ENCODE peak calls at places on chromosomes 16 and 17, in nine cellular contexts. One of them, this sample, is unnamed.

GRCh38 chr17:7177210-7177953 is 1.8 kb downstream of the ASGR1 start:
- DNase-seq in A549: peak
- DNase-seq in tibial nerve: peak
- DNase-seq in CD8-positive, alpha-beta T cell: peak
- DNase-seq in IMR-90: peak
- DNase-seq in mammary epithelial cell: peak
- DNase-seq in GM23248: peak
- DNase-seq in effector memory CD4-positive, alpha-beta T cell: peak
- DNase-seq in heart left ventricle: peak
- DNase-seq in this sample: peak

GRCh38 chr16:72291531-72291981 is 119.6 kb upstream of the PMFBP1 start:
- DNase-seq in heart left ventricle: no peak
- DNase-seq in IMR-90: peak
- DNase-seq in CD8-positive, alpha-beta T cell: no peak
- DNase-seq in mammary epithelial cell: peak
- DNase-seq in A549: peak
- DNase-seq in effector memory CD4-positive, alpha-beta T cell: no peak
- DNase-seq in tibial nerve: no peak
- DNase-seq in GM23248: peak
- DNase-seq in this sample: no peak

GRCh38 chr16:13102401-13102800 is 201.0 kb downstream of the SHISA9 start:
- DNase-seq in CD8-positive, alpha-beta T cell: no peak
- DNase-seq in heart left ventricle: no peak
- DNase-seq in effector memory CD4-positive, alpha-beta T cell: no peak
- DNase-seq in tibial nerve: no peak
- DNase-seq in IMR-90: no peak
- DNase-seq in GM23248: no peak
- DNase-seq in A549: no peak
- DNase-seq in mammary epithelial cell: no peak
- DNase-seq in this sample: no peak

GRCh38 chr16:10181196-10182162 is 749 bp downstream of the GRIN2A start:
- DNase-seq in GM23248: peak
- DNase-seq in mammary epithelial cell: peak
- DNase-seq in effector memory CD4-positive, alpha-beta T cell: no peak
- DNase-seq in A549: peak
- DNase-seq in IMR-90: peak
- DNase-seq in tibial nerve: peak
- DNase-seq in CD8-positive, alpha-beta T cell: no peak
- DNase-seq in heart left ventricle: peak
- DNase-seq in this sample: peak

GRCh38 chr16:81632392-81633146 is 146.5 kb upstream of the PLCG2 start:
- DNase-seq in GM23248: peak
- DNase-seq in effector memory CD4-positive, alpha-beta T cell: peak
- DNase-seq in heart left ventricle: no peak
- DNase-seq in CD8-positive, alpha-beta T cell: peak
- DNase-seq in A549: peak
- DNase-seq in mammary epithelial cell: no peak
- DNase-seq in IMR-90: peak
- DNase-seq in tibial nerve: no peak
- DNase-seq in this sample: no peak

GRCh38 chr16:73031155-73031866 is 16.6 kb downstream of the ZFHX3 start:
- DNase-seq in tibial nerve: no peak
- DNase-seq in A549: no peak
- DNase-seq in IMR-90: no peak
- DNase-seq in CD8-positive, alpha-beta T cell: no peak
- DNase-seq in heart left ventricle: no peak
- DNase-seq in GM23248: peak
- DNase-seq in effector memory CD4-positive, alpha-beta T cell: no peak
- DNase-seq in mammary epithelial cell: no peak
- DNase-seq in this sample: no peak

GRCh38 chr17:65061621-65062020 is 5.1 kb upstream of the GNA13 start:
- DNase-seq in GM23248: no peak
- DNase-seq in mammary epithelial cell: no peak
- DNase-seq in heart left ventricle: no peak
- DNase-seq in IMR-90: no peak
- DNase-seq in tibial nerve: no peak
- DNase-seq in CD8-positive, alpha-beta T cell: no peak
- DNase-seq in effector memory CD4-positive, alpha-beta T cell: no peak
- DNase-seq in A549: no peak
- DNase-seq in this sample: no peak

GRCh38 chr17:65190467-65191095 is 53.4 kb downstream of the RGS9 start:
- DNase-seq in mammary epithelial cell: peak
- DNase-seq in IMR-90: peak
- DNase-seq in tibial nerve: no peak
- DNase-seq in heart left ventricle: no peak
- DNase-seq in GM23248: peak
- DNase-seq in effector memory CD4-positive, alpha-beta T cell: no peak
- DNase-seq in A549: no peak
- DNase-seq in CD8-positive, alpha-beta T cell: no peak
- DNase-seq in this sample: no peak

GRCh38 chr17:61494325-61495160 is 42.3 kb downstream of the TBX4 start:
- DNase-seq in IMR-90: no peak
- DNase-seq in GM23248: no peak
- DNase-seq in effector memory CD4-positive, alpha-beta T cell: no peak
- DNase-seq in heart left ventricle: no peak
- DNase-seq in tibial nerve: no peak
- DNase-seq in A549: no peak
- DNase-seq in CD8-positive, alpha-beta T cell: no peak
- DNase-seq in mammary epithelial cell: no peak
- DNase-seq in this sample: no peak

GRCh38 chr17:7258731-7259554 is 3.3 kb downstream of the CLDN7 start:
- DNase-seq in IMR-90: peak
- DNase-seq in tibial nerve: no peak
- DNase-seq in effector memory CD4-positive, alpha-beta T cell: no peak
- DNase-seq in heart left ventricle: no peak
- DNase-seq in A549: peak
- DNase-seq in GM23248: peak
- DNase-seq in CD8-positive, alpha-beta T cell: no peak
- DNase-seq in mammary epithelial cell: peak
- DNase-seq in this sample: no peak

GRCh38 chr16:84085774-84086173 is 31.0 kb downstream of the MBTPS1 start:
- DNase-seq in GM23248: no peak
- DNase-seq in A549: no peak
- DNase-seq in effector memory CD4-positive, alpha-beta T cell: no peak
- DNase-seq in IMR-90: no peak
- DNase-seq in heart left ventricle: no peak
- DNase-seq in mammary epithelial cell: no peak
- DNase-seq in tibial nerve: no peak
- DNase-seq in CD8-positive, alpha-beta T cell: no peak
- DNase-seq in this sample: no peak

DNA sequence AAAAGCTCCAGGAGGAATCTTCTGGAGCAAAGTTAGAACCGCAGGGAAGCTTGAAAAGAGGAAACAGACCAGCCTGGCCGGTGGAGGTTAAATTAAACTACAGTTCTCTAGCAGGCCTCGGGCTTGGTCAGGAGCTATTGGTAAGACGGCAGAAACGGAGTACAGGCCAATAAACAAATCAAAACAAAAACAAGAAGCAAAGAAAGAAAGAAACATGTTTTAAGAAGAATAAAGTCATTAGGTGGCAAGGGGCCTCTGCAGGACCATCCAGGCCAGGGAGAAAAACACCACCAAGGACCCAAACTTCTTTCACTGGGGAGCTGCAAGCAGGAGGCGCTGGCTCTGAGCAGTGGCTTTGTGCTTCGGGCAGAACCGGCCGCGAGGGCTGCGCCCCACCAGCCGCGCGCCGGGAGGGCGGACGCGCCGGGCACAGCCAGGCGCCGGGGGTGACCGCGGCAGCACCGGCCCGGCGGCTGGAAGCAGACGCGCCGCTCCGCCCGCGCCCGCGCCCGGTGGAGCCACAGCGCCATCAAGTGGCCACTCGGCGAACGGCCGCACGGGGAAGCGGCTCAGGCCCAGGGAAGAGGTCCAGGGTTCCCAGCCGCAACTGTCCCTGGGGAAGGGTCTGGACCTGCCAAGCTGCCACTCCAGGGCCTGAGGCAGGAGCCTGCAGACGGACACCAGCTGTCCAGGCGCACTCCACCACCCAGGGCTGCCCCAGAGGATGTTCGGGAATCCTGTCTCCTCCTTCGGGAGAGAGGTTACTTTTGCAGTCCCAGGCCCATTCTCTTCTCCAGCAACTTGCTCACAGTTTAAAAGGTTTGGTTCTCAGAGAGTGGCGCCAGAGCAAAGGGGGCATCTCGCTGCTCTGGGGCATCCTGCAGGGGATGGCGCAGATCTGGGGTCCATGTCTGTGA is 419.4 kb downstream of the SOX9 start:
- DNase-seq in tibial nerve: peak
- DNase-seq in effector memory CD4-positive, alpha-beta T cell: peak
- DNase-seq in A549: peak
- DNase-seq in GM23248: peak
- DNase-seq in CD8-positive, alpha-beta T cell: peak
- DNase-seq in IMR-90: peak
- DNase-seq in mammary epithelial cell: peak
- DNase-seq in heart left ventricle: peak
- DNase-seq in this sample: peak
- H3K27ac ChIP-seq in tibial nerve: no peak
- H3K27ac ChIP-seq in effector memory CD4-positive, alpha-beta T cell: no peak
- H3K27ac ChIP-seq in A549: peak
- H3K27ac ChIP-seq in GM23248: peak
- H3K27ac ChIP-seq in CD8-positive, alpha-beta T cell: no peak
- H3K27ac ChIP-seq in IMR-90: peak
- H3K27ac ChIP-seq in mammary epithelial cell: peak
- H3K27ac ChIP-seq in heart left ventricle: no peak
- H3K27ac ChIP-seq in this sample: peak

DNA sequence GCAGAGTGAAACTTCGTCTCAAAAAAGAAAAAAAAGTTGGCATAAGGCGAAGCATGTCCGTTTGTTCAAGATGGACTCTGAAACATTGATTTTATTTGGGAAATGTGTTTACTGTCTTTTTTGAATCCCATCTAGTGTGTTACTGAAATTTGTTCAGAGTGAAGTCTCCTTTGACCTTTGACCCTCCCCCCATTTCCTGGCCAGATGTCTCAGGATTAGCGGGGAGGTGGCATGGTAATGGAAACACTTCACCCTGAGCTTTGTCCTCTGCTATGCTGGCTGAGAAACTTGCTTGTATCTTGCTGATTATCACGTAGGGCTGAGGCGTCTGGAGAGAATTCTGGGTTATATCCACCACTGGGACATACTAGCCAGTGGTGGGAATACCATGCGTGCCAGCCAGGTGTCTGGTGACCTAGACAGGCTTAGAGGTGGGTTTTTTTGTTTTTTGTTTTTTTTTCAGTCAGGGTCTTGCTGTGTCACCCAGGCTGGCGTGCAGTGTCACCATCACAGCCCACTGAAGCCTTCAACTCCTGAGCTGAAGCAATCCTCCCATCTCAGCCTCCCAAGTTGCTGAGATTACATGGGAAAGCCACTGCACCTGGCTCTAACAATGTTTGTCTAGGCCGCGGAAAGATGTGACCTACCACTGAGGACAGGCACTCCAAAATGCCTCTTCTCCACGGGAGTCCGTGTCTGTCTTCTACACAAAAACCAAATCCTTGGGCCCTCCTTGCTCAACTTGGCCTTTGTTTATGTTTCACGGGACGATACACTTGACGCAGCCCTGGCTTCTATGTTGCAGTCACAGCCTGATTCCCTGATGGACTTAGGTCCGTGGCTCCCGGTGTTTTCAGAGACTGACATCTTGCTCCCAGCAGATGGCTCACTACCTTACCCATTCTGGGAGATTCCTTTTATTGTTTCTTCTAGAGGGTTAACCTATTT is 6.6 kb upstream of the GALK1 start:
- DNase-seq in IMR-90: peak
- DNase-seq in heart left ventricle: no peak
- DNase-seq in A549: no peak
- DNase-seq in mammary epithelial cell: no peak
- DNase-seq in effector memory CD4-positive, alpha-beta T cell: no peak
- DNase-seq in tibial nerve: no peak
- DNase-seq in CD8-positive, alpha-beta T cell: no peak
- DNase-seq in GM23248: no peak
- DNase-seq in this sample: no peak
- H3K27ac ChIP-seq in IMR-90: no peak
- H3K27ac ChIP-seq in heart left ventricle: no peak
- H3K27ac ChIP-seq in A549: no peak
- H3K27ac ChIP-seq in mammary epithelial cell: no peak
- H3K27ac ChIP-seq in effector memory CD4-positive, alpha-beta T cell: no peak
- H3K27ac ChIP-seq in tibial nerve: no peak
- H3K27ac ChIP-seq in CD8-positive, alpha-beta T cell: no peak
- H3K27ac ChIP-seq in GM23248: no peak
- H3K27ac ChIP-seq in this sample: no peak

DNA sequence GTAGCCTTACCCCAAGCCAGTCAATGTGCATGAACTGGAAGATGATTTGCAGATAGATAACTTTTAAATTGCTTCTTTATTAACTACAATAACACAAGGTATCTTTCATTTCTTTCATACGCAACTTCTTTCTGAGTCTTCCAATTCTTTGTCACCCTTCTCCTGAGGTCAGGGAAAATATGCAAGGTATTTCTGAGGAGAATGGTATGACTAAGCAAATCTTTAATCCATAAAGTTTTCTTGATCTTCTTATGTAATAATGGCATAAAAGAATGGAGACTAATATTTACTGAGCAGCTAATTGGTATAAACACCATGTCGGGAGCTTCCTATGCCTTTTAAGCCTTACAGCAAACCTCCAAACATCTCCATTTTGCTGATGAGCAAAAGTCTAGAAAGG is 438.9 kb downstream of the KCNJ2 start:
- DNase-seq in GM23248: no peak
- DNase-seq in heart left ventricle: no peak
- DNase-seq in CD8-positive, alpha-beta T cell: no peak
- DNase-seq in A549: peak
- DNase-seq in effector memory CD4-positive, alpha-beta T cell: no peak
- DNase-seq in tibial nerve: no peak
- DNase-seq in IMR-90: no peak
- DNase-seq in mammary epithelial cell: no peak
- DNase-seq in this sample: no peak
- H3K27ac ChIP-seq in GM23248: no peak
- H3K27ac ChIP-seq in heart left ventricle: no peak
- H3K27ac ChIP-seq in CD8-positive, alpha-beta T cell: no peak
- H3K27ac ChIP-seq in A549: no peak
- H3K27ac ChIP-seq in effector memory CD4-positive, alpha-beta T cell: no peak
- H3K27ac ChIP-seq in tibial nerve: no peak
- H3K27ac ChIP-seq in IMR-90: no peak
- H3K27ac ChIP-seq in mammary epithelial cell: no peak
- H3K27ac ChIP-seq in this sample: peak

DNA sequence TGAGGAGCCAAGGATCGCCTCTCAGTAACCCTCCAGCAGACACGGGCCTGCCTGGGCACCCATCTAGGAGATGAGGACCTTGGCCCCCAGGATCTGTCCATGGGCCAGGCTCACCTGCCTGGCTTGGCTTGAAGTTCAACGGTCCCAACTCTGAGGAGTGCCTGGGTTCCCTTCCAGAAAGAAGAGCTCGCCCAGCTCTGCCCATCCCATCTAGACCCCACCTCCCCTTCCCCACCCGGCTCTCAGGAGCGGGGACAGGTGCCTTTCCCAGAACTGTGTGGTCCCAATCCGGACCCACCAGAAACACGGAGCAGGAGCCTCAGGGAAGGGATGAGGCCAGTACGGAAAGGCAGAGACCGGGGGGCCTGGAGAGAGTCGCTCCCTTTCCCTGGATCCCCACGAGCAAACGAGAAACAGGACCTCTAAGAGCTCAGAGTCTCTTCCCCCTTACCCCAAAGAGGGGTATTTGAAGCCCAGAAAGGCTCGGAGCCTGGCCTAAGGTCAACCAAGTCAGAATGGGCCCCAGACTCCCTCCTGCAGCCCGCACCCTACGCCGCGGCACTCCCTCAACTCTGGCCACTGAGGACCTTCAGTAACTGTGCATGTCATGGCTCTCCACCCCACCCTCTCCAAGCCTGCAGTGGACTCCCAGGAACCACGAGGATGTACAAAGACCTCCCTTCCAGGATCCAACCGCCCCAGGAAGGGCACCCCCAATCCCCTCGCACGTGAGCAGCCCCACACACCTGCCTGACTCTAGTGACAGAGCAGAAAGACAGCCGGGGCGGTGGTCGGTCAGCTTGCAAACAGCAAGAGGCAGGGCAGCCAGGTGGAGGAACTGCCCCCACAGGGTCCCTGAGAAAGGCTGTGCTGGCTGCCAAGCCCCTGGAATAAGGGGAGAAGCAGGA is 5.4 kb downstream of the CLUH start:
- DNase-seq in A549: no peak
- DNase-seq in mammary epithelial cell: no peak
- DNase-seq in effector memory CD4-positive, alpha-beta T cell: no peak
- DNase-seq in IMR-90: no peak
- DNase-seq in GM23248: no peak
- DNase-seq in heart left ventricle: no peak
- DNase-seq in tibial nerve: no peak
- DNase-seq in CD8-positive, alpha-beta T cell: no peak
- DNase-seq in this sample: no peak
- H3K27ac ChIP-seq in A549: no peak
- H3K27ac ChIP-seq in mammary epithelial cell: no peak
- H3K27ac ChIP-seq in effector memory CD4-positive, alpha-beta T cell: no peak
- H3K27ac ChIP-seq in IMR-90: peak
- H3K27ac ChIP-seq in GM23248: no peak
- H3K27ac ChIP-seq in heart left ventricle: peak
- H3K27ac ChIP-seq in tibial nerve: no peak
- H3K27ac ChIP-seq in CD8-positive, alpha-beta T cell: no peak
- H3K27ac ChIP-seq in this sample: no peak

This sample was measured in substantia nigra.